ENCODE peak calls at places on chromosomes 16 and 17, in five cellular contexts. F is activated gamma-delta T cell treated with anti-CD3 and anti-CD28 coated beads, Interleukin-2, amount 50 U/mL, for 16 hours; I is ascending aorta; Z is nucleus accumbens; X is suprapubic skin. O is an unnamed sample.

GRCh38 chr16:53465606-53466290 is 31.5 kb downstream of the RBL2 start:
- DNase-seq in X (no peak), F (no peak), I (no peak), Z (no peak), O (peak)

GRCh38 chr16:87326151-87326571 is 9.0 kb upstream of the C16orf95 start:
- DNase-seq in I (no peak), X (no peak), F (no peak), Z (no peak), O (no peak)

GRCh38 chr17:28317965-28318758 is 838 bp upstream of the TMEM97 start:
- DNase-seq in X (no peak), I (no peak), Z (no peak), F (no peak), O (no peak)

GRCh38 chr17:64938925-64939474 is 19.7 kb upstream of the LRRC37A3 start:
- DNase-seq in X (no peak), Z (no peak), I (no peak), F (peak), O (peak)

GRCh38 chr16:83470406-83470805 is 337.4 kb upstream of the HSBP1 start:
- DNase-seq in X (no peak), Z (no peak), I (no peak), F (no peak), O (peak)

GRCh38 chr17:73942668-73943415 is 260.6 kb upstream of the RPL38 start:
- DNase-seq in X (no peak), Z (no peak), F (no peak), I (no peak), O (no peak)

GRCh38 chr17:64256913-64257807 is 5.9 kb downstream of the TEX2 start:
- DNase-seq in I (no peak), F (no peak), X (no peak), Z (no peak), O (no peak)

GRCh38 chr17:5757306-5757907 is 173.1 kb upstream of the NLRP1 start:
- DNase-seq in F (no peak), I (no peak), X (peak), Z (no peak), O (no peak)

GRCh38 chr17:81960130-81960958 is 643 bp downstream of the NOTUM start:
- DNase-seq in I (no peak), F (no peak), X (no peak), Z (no peak), O (no peak)

GRCh38 chr16:86663691-86664517 is 85.6 kb downstream of the FOXL1 start:
- DNase-seq in X (peak), Z (no peak), I (no peak), F (no peak), O (peak)

GRCh38 chr17:38554430-38555350 is 51.1 kb downstream of the SRCIN1 start:
- DNase-seq in I (no peak), Z (no peak), X (no peak), F (no peak), O (peak)

GRCh38 chr17:61335845-61336655 is 63.6 kb upstream of the TBX2 start:
- DNase-seq in F (no peak), Z (no peak), I (no peak), X (no peak), O (no peak)

GRCh38 chr16:4372578-4373355 is 1.1 kb downstream of the VASN start:
- DNase-seq in X (peak), I (no peak), Z (peak), F (no peak), O (peak)

GRCh38 chr16:78045865-78046581 is 23.7 kb downstream of the CLEC3A start:
- DNase-seq in X (no peak), F (no peak), I (no peak), Z (peak), O (peak)

GRCh38 chr17:61729690-61730268 is 133.5 kb downstream of the BRIP1 start:
- DNase-seq in Z (no peak), I (no peak), F (no peak), X (no peak), O (no peak)

GRCh38 chr16:15538484-15538883 is 104.1 kb downstream of the BMERB1 start:
- DNase-seq in X (no peak), F (no peak), I (no peak), Z (no peak), O (no peak)

GRCh38 chr16:30054959-30055553 is 10.5 kb upstream of the ALDOA start:
- DNase-seq in F (no peak), X (no peak), I (no peak), Z (no peak), O (no peak)

GRCh38 chr17:51059781-51060180 is 60.9 kb downstream of the SPAG9 start:
- DNase-seq in F (no peak), I (no peak), X (no peak), Z (no peak), O (peak)

GRCh38 chr16:28321700-28322411 is 29.5 kb downstream of the SBK1 start:
- DNase-seq in F (no peak), I (no peak), Z (no peak), X (no peak), O (peak)

GRCh38 chr16:15653227-15653626 is 3.2 kb downstream of the NDE1 start:
- DNase-seq in X (no peak), F (no peak), Z (no peak), I (no peak), O (peak)

GRCh38 chr16:67860589-67861398 is 12.1 kb upstream of the EDC4 start:
- DNase-seq in F (no peak), I (no peak), Z (no peak), X (no peak), O (peak)

GRCh38 chr17:39171933-39172332 is 6.0 kb upstream of the ARL5C start:
- DNase-seq in Z (no peak), F (no peak), X (no peak), I (no peak), O (no peak)

GRCh38 chr17:36661047-36661666 is 59.8 kb downstream of the MRM1 start:
- DNase-seq in F (no peak), Z (peak), X (no peak), I (no peak), O (no peak)

GRCh38 chr16:81502396-81503060 is 57.9 kb downstream of the CMIP start:
- DNase-seq in X (no peak), Z (no peak), F (no peak), I (no peak), O (no peak)

GRCh38 chr17:75457047-75457654 is 716 bp downstream of the TMEM94 start:
- DNase-seq in X (no peak), Z (peak), I (no peak), F (no peak), O (peak)

GRCh38 chr16:73771676-73772075 is 524.9 kb upstream of the PSMD7 start:
- DNase-seq in X (no peak), F (no peak), I (no peak), Z (no peak), O (no peak)

GRCh38 chr17:19718613-19719364 is 2.4 kb upstream of the SLC47A2 start:
- DNase-seq in Z (no peak), I (no peak), F (no peak), X (no peak), O (no peak)

GRCh38 chr16:4376126-4376819 is 4.6 kb downstream of the VASN start:
- DNase-seq in X (peak), F (no peak), Z (peak), I (peak), O (peak)